ENCODE peak calls at places on chromosomes 13 and 19, in four cellular contexts. B is PC-3; F is CD8-positive, alpha-beta memory T cell; D is breast epithelium. H is an unnamed sample.

GRCh38 chr13:113806526-113806925 is 47.5 kb downstream of the TMEM255B start:
- DNase-seq in B (no peak), F (no peak), D (no peak), H (no peak)

GRCh38 chr19:42323852-42324654 is 1.4 kb upstream of the MEGF8 start:
- DNase-seq in B (no peak), F (no peak), D (no peak), H (no peak)

GRCh38 chr19:49020931-49021895 is 2.9 kb downstream of the CGB3 start:
- DNase-seq in B (peak; percentile 26), F (no peak), D (no peak), H (no peak)

GRCh38 chr13:39877134-39877533 is 221.7 kb downstream of the COG6 start:
- DNase-seq in B (no peak), F (no peak), D (no peak), H (no peak)

GRCh38 chr19:46115396-46116109 is 8.9 kb downstream of the IGFL3 start:
- DNase-seq in B (peak; percentile 85), F (no peak), D (no peak), H (no peak)

GRCh38 chr13:80195649-80196048 is 145.3 kb downstream of the SPRY2 start:
- DNase-seq in B (no peak), F (no peak), D (no peak), H (no peak)

GRCh38 chr13:42722883-42723539 is 58.4 kb upstream of the FAM216B start:
- DNase-seq in B (no peak), F (no peak), D (no peak), H (no peak)

GRCh38 chr13:48801255-48801654 is 147.5 kb downstream of the CYSLTR2 start:
- DNase-seq in B (no peak), F (no peak), D (no peak), H (no peak)

GRCh38 chr13:41492432-41493267 is 35.3 kb downstream of the RGCC start:
- DNase-seq in B (no peak), F (peak; percentile 63), D (no peak), H (no peak)

GRCh38 chr13:48235100-48235813 is 2.3 kb downstream of the ITM2B start:
- DNase-seq in B (peak; percentile 32), F (no peak), D (no peak), H (peak; percentile 37)

GRCh38 chr19:2168619-2169424 is 5.1 kb downstream of the DOT1L start:
- DNase-seq in B (peak; percentile 97), F (no peak), D (peak; percentile 95), H (peak; percentile 89)

GRCh38 chr13:54799621-54800226 is 1771.1 kb downstream of the OLFM4 start:
- DNase-seq in B (no peak), F (no peak), D (no peak), H (no peak)
- H3K9me3 ChIP-seq in B (no peaks in the 10 kb centered on the region), F (no peaks in the 10 kb centered on the region), D (no peaks in the 10 kb centered on the region), H (peaks cover 27% of the 10 kb centered on the region)

GRCh38 chr13:50514249-50514648 is 329.2 kb downstream of the DLEU7 start:
- DNase-seq in B (no peak), F (no peak), D (no peak), H (no peak)
- H3K4me1 ChIP-seq in B (peaks cover 19% of the 10 kb centered on the region), F (peaks cover 16% of the 10 kb centered on the region), D (no peaks in the 10 kb centered on the region), H (peaks cover 22% of the 10 kb centered on the region)

GRCh38 chr13:77894743-77895142 is 23.9 kb downstream of the EDNRB start:
- DNase-seq in B (no peak), F (no peak), D (no peak), H (no peak)
- H3K4me3 ChIP-seq in B (no peak overlapping the region), F (no peak overlapping the region), D (no peak overlapping the region), H (no peak overlapping the region)

GRCh38 chr19:37007587-37008220 is 70.5 kb upstream of the ZNF420 start:
- DNase-seq in B (no peak), F (peak; percentile 4), D (peak; percentile 86), H (peak; percentile 31)

GRCh38 chr19:37014456-37014855 is 63.8 kb upstream of the ZNF420 start:
- DNase-seq in B (no peak), F (no peak), D (no peak), H (no peak)

GRCh38 chr19:37009871-37010270 is 68.4 kb upstream of the ZNF420 start:
- DNase-seq in B (no peak), F (no peak), D (no peak), H (no peak)

DNA sequence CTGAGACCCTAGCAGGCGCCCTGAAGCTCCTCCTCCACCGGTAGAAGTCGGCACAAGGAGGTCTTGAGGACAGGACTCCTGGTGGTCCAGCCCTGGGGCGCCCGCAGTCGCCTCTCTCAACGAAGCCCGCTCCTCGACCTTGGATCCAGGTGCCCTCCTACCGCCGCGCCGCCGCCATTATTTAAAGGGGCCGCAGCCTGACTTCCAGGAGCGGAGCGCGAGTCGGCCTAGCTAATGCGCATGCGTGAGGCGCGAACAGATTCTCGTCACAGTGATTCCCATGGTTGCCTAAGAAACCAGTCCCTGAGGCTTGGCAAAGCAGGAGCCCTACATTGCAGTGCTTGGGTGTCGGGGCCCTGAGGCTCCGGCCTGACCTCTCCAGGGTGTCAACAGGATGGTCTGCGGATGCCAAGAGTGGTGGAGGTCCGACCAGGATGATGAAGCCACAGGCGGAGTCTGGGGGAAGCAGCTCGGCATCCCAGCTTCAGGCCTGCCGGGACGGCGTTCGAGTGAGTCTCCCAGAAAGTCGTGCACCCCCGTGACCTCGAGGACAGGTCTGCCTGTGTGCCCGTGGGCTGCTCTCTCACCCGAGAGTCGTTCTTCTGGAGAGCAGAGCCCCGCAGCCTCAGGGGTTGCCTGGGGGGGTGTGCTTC is 66.0 kb upstream of the ZNF420 start:
- DNase-seq in B (no peak), F (no peak), D (no peak), H (no peak)
- H3K9me3 ChIP-seq in B (no peaks in the 10 kb centered on the region), F (peaks cover 8% of the 10 kb centered on the region), D (peaks cover 78% of the 10 kb centered on the region), H (peaks cover 94% of the 10 kb centered on the region)

GRCh38 chr13:30108913-30109237 is 198.5 kb downstream of the KATNAL1 start:
- DNase-seq in B (peak; percentile 47), F (no peak), D (peak; percentile 67), H (peak; percentile 90)
- H3K4me1 ChIP-seq in B (peaks cover 27% of the 10 kb centered on the region), F (peaks cover 6% of the 10 kb centered on the region), D (no peaks in the 10 kb centered on the region), H (peaks cover 7% of the 10 kb centered on the region)

GRCh38 chr13:110238795-110239194 is 68.2 kb downstream of the COL4A1 start:
- DNase-seq in B (no peak), F (no peak), D (no peak), H (no peak)

GRCh38 chr13:110239280-110240120 is 67.5 kb downstream of the COL4A1 start:
- DNase-seq in B (no peak), F (no peak), D (no peak), H (no peak)

GRCh38 chr13:110236431-110236830 is 70.5 kb downstream of the COL4A1 start:
- DNase-seq in B (no peak), F (no peak), D (no peak), H (no peak)

GRCh38 chr13:110236831-110237261 is 70.1 kb downstream of the COL4A1 start:
- DNase-seq in B (no peak), F (no peak), D (no peak), H (no peak)

DNA sequence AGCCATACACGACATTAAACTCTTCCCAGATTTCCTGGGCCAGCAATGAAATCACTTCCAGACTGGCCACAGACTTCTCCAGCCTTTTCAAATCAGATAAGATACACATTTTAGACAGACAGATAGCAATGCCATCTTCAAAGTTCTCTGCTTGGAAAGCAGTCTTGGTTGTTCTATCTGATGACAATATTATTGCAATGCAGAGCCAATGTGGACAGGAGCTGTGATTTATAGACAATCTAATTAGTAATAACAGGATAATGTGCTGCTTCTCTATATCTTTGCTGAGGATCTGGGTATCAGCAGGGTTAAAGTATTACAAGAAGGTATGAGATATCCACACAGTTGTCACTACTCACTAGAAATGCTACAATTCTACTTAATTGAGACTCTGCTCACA is 69.1 kb downstream of the COL4A1 start:
- DNase-seq in B (no peak), F (no peak), D (no peak), H (no peak)
- H3K4me3 ChIP-seq in B (no peak overlapping the region), F (no peak overlapping the region), D (no peak overlapping the region), H (no peak overlapping the region)